ENCODE peak calls at places on chromosomes 6 and 20, in five cellular contexts. A, O, J, P and R are unnamed samples.
A peak's percentile ranks its signal among the peaks of the same experiment; 100 is the strongest.

GRCh38 chr6:31769684-31770371 is 7.3 kb downstream of the VWA7 start:
- DNase-seq in A (peak; percentile 59), O (peak; percentile 82), J (peak; percentile 82), P (no peak), R (no peak)

GRCh38 chr6:17280552-17281090 is 540 bp upstream of the RBM24 start:
- DNase-seq in A (no peak), O (no peak), J (peak; percentile 78), P (no peak), R (no peak)

GRCh38 chr6:44655368-44656342 is 268.1 kb downstream of the CDC5L start:
- DNase-seq in A (peak; percentile 58), O (peak; percentile 76), J (peak; percentile 89), P (no peak), R (no peak)

GRCh38 chr6:47680056-47680455 is 18.3 kb upstream of the ADGRF4 start:
- DNase-seq in A (no peak), O (no peak), J (no peak), P (no peak), R (no peak)

GRCh38 chr6:12280458-12280857 is 9.7 kb upstream of the EDN1 start:
- DNase-seq in A (no peak), O (no peak), J (no peak), P (no peak), R (no peak)

GRCh38 chr20:57876163-57876562 is 166.3 kb upstream of the PMEPA1 start:
- DNase-seq in A (no peak), O (no peak), J (no peak), P (no peak), R (no peak)

GRCh38 chr6:143357152-143357551 is 93.3 kb downstream of the ADAT2 start:
- DNase-seq in A (no peak), O (no peak), J (no peak), P (no peak), R (no peak)

GRCh38 chr20:16191496-16191895 is 381.8 kb downstream of the KIF16B start:
- DNase-seq in A (no peak), O (no peak), J (no peak), P (no peak), R (no peak)

GRCh38 chr6:125001684-125002083 is 39.4 kb downstream of the RNF217 start:
- DNase-seq in A (no peak), O (no peak), J (no peak), P (no peak), R (no peak)

GRCh38 chr20:4136078-4136966 is 121.0 kb upstream of the RNF24 start:
- DNase-seq in A (no peak), O (no peak), J (no peak), P (no peak), R (no peak)

GRCh38 chr20:23397961-23398360 is 23.3 kb downstream of the NAPB start:
- DNase-seq in A (no peak), O (no peak), J (no peak), P (peak; percentile 23), R (no peak)

GRCh38 chr20:44235702-44236101 is 11.4 kb upstream of the GDAP1L1 start:
- DNase-seq in A (no peak), O (no peak), J (no peak), P (no peak), R (no peak)

GRCh38 chr20:23152308-23152892 is 66.3 kb upstream of the CD93 start:
- DNase-seq in A (no peak), O (no peak), J (peak; percentile 98), P (no peak), R (no peak)

GRCh38 chr20:49905415-49906091 is 9.8 kb downstream of the SPATA2 start:
- DNase-seq in A (no peak), O (no peak), J (peak; percentile 57), P (no peak), R (no peak)

GRCh38 chr6:21270501-21271290 is 322.9 kb upstream of the SOX4 start:
- DNase-seq in A (no peak), O (no peak), J (no peak), P (no peak), R (no peak)

GRCh38 chr6:136307351-136307750 is 17.7 kb upstream of the BCLAF1 start:
- DNase-seq in A (no peak), O (no peak), J (no peak), P (no peak), R (no peak)

GRCh38 chr6:168302534-168302933 is 17.0 kb downstream of the DACT2 start:
- DNase-seq in A (no peak), O (no peak), J (peak; percentile 21), P (no peak), R (peak; percentile 12)

GRCh38 chr20:63518351-63518861 is 2.2 kb upstream of the PPDPF start:
- DNase-seq in A (no peak), O (no peak), J (no peak), P (no peak), R (no peak)